ENCODE peak calls at places on chromosomes 2 and 18, in eight cellular contexts. I, A, J, H, T, M, O and R are unnamed samples.

GRCh38 chr2:76464310-76464709 is 753.6 kb upstream of the GCFC2 start:
- DNase-seq in I (no peak), A (no peak), J (no peak), H (no peak), T (no peak), M (no peak), O (no peak), R (no peak)

GRCh38 chr2:74137651-74138050 is 10.1 kb downstream of the BOLA3 start:
- DNase-seq in I (no peak), A (no peak), J (no peak), H (peak), T (no peak), M (no peak), O (no peak), R (no peak)

GRCh38 chr2:197293252-197294007 is 17.1 kb downstream of the ANKRD44 start:
- DNase-seq in I (no peak), A (no peak), J (no peak), H (no peak), T (no peak), M (no peak), O (no peak), R (no peak)

GRCh38 chr2:45637440-45637839 is 14.0 kb upstream of the PRKCE start:
- DNase-seq in I (no peak), A (no peak), J (no peak), H (no peak), T (no peak), M (peak), O (no peak), R (no peak)

GRCh38 chr2:94986392-94986963 is 39.0 kb upstream of the MAL start:
- DNase-seq in I (peak), A (peak), J (peak), H (peak), T (peak), M (peak), O (peak), R (peak)

GRCh38 chr2:37768491-37768925 is 97.1 kb upstream of the CDC42EP3 start:
- DNase-seq in I (no peak), A (no peak), J (no peak), H (no peak), T (peak), M (peak), O (no peak), R (no peak)

GRCh38 chr18:24991220-24991575 is 360.8 kb downstream of the ZNF521 start:
- DNase-seq in I (no peak), A (no peak), J (no peak), H (no peak), T (no peak), M (no peak), O (no peak), R (no peak)

GRCh38 chr18:56598422-56598821 is 40.0 kb downstream of the TXNL1 start:
- DNase-seq in I (no peak), A (no peak), J (peak), H (no peak), T (no peak), M (no peak), O (no peak), R (no peak)

GRCh38 chr2:32864337-32864736 is 82.4 kb upstream of the LTBP1 start:
- DNase-seq in I (no peak), A (no peak), J (no peak), H (no peak), T (no peak), M (peak), O (no peak), R (no peak)

GRCh38 chr2:38535745-38536506 is 66.8 kb downstream of the HNRNPLL start:
- DNase-seq in I (peak), A (peak), J (peak), H (peak), T (no peak), M (peak), O (peak), R (peak)

GRCh38 chr2:95278051-95278471 is 3.8 kb downstream of the PROM2 start:
- DNase-seq in I (no peak), A (no peak), J (no peak), H (no peak), T (no peak), M (peak), O (no peak), R (no peak)

GRCh38 chr2:230156782-230157181 is 63.0 kb downstream of the SP110 start:
- DNase-seq in I (no peak), A (no peak), J (peak), H (no peak), T (no peak), M (no peak), O (no peak), R (no peak)

GRCh38 chr18:46332956-46333355 is 228.8 kb downstream of the HAUS1 start:
- DNase-seq in I (no peak), A (no peak), J (peak), H (no peak), T (no peak), M (no peak), O (no peak), R (no peak)

GRCh38 chr2:133837441-133838090 is 269.3 kb upstream of the NCKAP5 start:
- DNase-seq in I (no peak), A (no peak), J (no peak), H (no peak), T (no peak), M (peak), O (no peak), R (no peak)

GRCh38 chr2:73908689-73909652 is 16.2 kb downstream of the ACTG2 start:
- DNase-seq in I (no peak), A (no peak), J (no peak), H (no peak), T (no peak), M (no peak), O (no peak), R (no peak)

GRCh38 chr2:179332903-179333302 is 68.3 kb upstream of the SESTD1 start:
- DNase-seq in I (no peak), A (no peak), J (no peak), H (no peak), T (no peak), M (peak), O (no peak), R (no peak)

GRCh38 chr2:28398101-28398834 is 5.6 kb downstream of the FOSL2 start:
- DNase-seq in I (no peak), A (no peak), J (no peak), H (no peak), T (no peak), M (peak), O (no peak), R (no peak)

GRCh38 chr18:12283256-12283655 is 24.8 kb upstream of the TUBB6 start:
- DNase-seq in I (no peak), A (peak), J (peak), H (no peak), T (no peak), M (peak), O (peak), R (no peak)

GRCh38 chr2:10057231-10058107 is 14.1 kb downstream of the KLF11 start:
- DNase-seq in I (no peak), A (peak), J (peak), H (no peak), T (no peak), M (peak), O (peak), R (peak)

GRCh38 chr2:29417630-29418029 is 302.4 kb downstream of the CLIP4 start:
- DNase-seq in I (no peak), A (no peak), J (no peak), H (no peak), T (no peak), M (no peak), O (no peak), R (no peak)

GRCh38 chr2:126916744-126917143 is 18.1 kb downstream of the TEX51 start:
- DNase-seq in I (no peak), A (no peak), J (no peak), H (no peak), T (no peak), M (no peak), O (no peak), R (no peak)

GRCh38 chr18:49613741-49614151 is 51.9 kb downstream of the LIPG start:
- DNase-seq in I (no peak), A (no peak), J (peak), H (no peak), T (no peak), M (no peak), O (no peak), R (peak)

GRCh38 chr2:117940436-117940835 is 73.4 kb downstream of the CCDC93 start:
- DNase-seq in I (no peak), A (no peak), J (no peak), H (no peak), T (no peak), M (peak), O (no peak), R (no peak)

GRCh38 chr18:57697434-57697833 is 75.8 kb upstream of the NARS1 start:
- DNase-seq in I (no peak), A (no peak), J (no peak), H (no peak), T (no peak), M (no peak), O (no peak), R (no peak)

GRCh38 chr2:186664644-186665043 is 29.2 kb upstream of the FAM171B start:
- DNase-seq in I (no peak), A (no peak), J (no peak), H (no peak), T (no peak), M (no peak), O (no peak), R (no peak)

GRCh38 chr2:217685255-217685605 is 317.6 kb downstream of the TNS1 start:
- DNase-seq in I (no peak), A (no peak), J (no peak), H (no peak), T (no peak), M (peak), O (peak), R (no peak)

GRCh38 chr18:55300469-55301195 is 287.4 kb downstream of the TCF4 start:
- DNase-seq in I (peak), A (no peak), J (no peak), H (no peak), T (no peak), M (peak), O (no peak), R (no peak)

GRCh38 chr2:3605013-3605961 is 10.4 kb downstream of the COLEC11 start:
- DNase-seq in I (peak), A (no peak), J (no peak), H (peak), T (no peak), M (no peak), O (peak), R (no peak)

GRCh38 chr2:241952816-241953215 is 83.3 kb downstream of the RTP5 start:
- DNase-seq in I (no peak), A (no peak), J (no peak), H (no peak), T (no peak), M (no peak), O (no peak), R (no peak)

GRCh38 chr2:75608684-75609333 is 37.8 kb upstream of the MRPL19 start:
- DNase-seq in I (peak), A (peak), J (peak), H (peak), T (no peak), M (peak), O (peak), R (peak)

GRCh38 chr2:224793961-224794360 is 77.8 kb upstream of the CCDC195 start:
- DNase-seq in I (no peak), A (no peak), J (no peak), H (no peak), T (no peak), M (peak), O (no peak), R (no peak)

GRCh38 chr18:28189400-28190239 is 12.7 kb upstream of the CDH2 start:
- DNase-seq in I (no peak), A (peak), J (peak), H (no peak), T (peak), M (peak), O (no peak), R (peak)

GRCh38 chr2:209577376-209578357 is 153.8 kb downstream of the MAP2 start:
- DNase-seq in I (no peak), A (no peak), J (peak), H (no peak), T (no peak), M (peak), O (no peak), R (no peak)

GRCh38 chr2:234313498-234313897 is 183.4 kb downstream of the ARL4C start:
- DNase-seq in I (no peak), A (no peak), J (no peak), H (no peak), T (no peak), M (no peak), O (no peak), R (no peak)